ENCODE peak calls at places on chromosomes 2 and 18, in five cellular contexts. X, M, W, H and O are unnamed samples.

GRCh38 chr2:11446733-11447248 is 19.2 kb downstream of the E2F6 start:
- DNase-seq in X (peak), M (no peak), W (peak), H (peak), O (no peak)

GRCh38 chr18:65269375-65269774 is 481.4 kb upstream of the CDH7 start:
- DNase-seq in X (no peak), M (no peak), W (no peak), H (no peak), O (no peak)

GRCh38 chr2:157194097-157194688 is 63.3 kb upstream of the GALNT5 start:
- DNase-seq in X (peak), M (peak), W (no peak), H (no peak), O (no peak)

GRCh38 chr18:48031011-48031480 is 100.6 kb upstream of the SMAD2 start:
- DNase-seq in X (peak), M (peak), W (peak), H (peak), O (peak)

GRCh38 chr2:43279317-43279840 is 53.0 kb upstream of the ZFP36L2 start:
- DNase-seq in X (no peak), M (no peak), W (no peak), H (no peak), O (no peak)

GRCh38 chr2:149768320-149768799 is 180.8 kb upstream of the MMADHC start:
- DNase-seq in X (no peak), M (peak), W (no peak), H (no peak), O (no peak)

GRCh38 chr18:7062236-7062635 is 55.4 kb downstream of the LAMA1 start:
- DNase-seq in X (no peak), M (no peak), W (no peak), H (no peak), O (no peak)

GRCh38 chr18:41096504-41096903 is 858.5 kb upstream of the PIK3C3 start:
- DNase-seq in X (no peak), M (peak), W (no peak), H (no peak), O (no peak)

GRCh38 chr2:165847001-165847400 is 53.0 kb upstream of the GALNT3 start:
- DNase-seq in X (no peak), M (no peak), W (no peak), H (no peak), O (no peak)

GRCh38 chr18:26185267-26185666 is 41.0 kb upstream of the TAF4B start:
- DNase-seq in X (no peak), M (no peak), W (no peak), H (no peak), O (no peak)

GRCh38 chr2:9108210-9108967 is 98.2 kb upstream of the ASAP2 start:
- DNase-seq in X (no peak), M (peak), W (no peak), H (no peak), O (no peak)